ENCODE peak calls at places on chromosomes 12 and 14, in seven cellular contexts. Q is K562; E is HFFc6; Z is GM12865; A is Kasumi-1; H is NCI-H226; Y is stimulated activated naive CD8-positive, alpha-beta T cell treated with anti-CD3 and anti-CD28 coated beads, Interleukin-15, Interleukin-2, amounts not matched to agents 100 U/mL and 50 U/mL, for 24 hours. T is an unnamed sample.
A peak's percentile ranks its signal among the peaks of the same experiment; 100 is the strongest.

GRCh38 chr14:23641915-23642588 is 5.9 kb downstream of the DHRS2 start:
- DNase-seq in Q (no peak), E (no peak), Z (no peak), A (peak; percentile 20), H (no peak), Y (no peak), T (no peak)

GRCh38 chr12:110639336-110640178 is 25.6 kb downstream of the TCTN1 start:
- DNase-seq in Q (peak; percentile 31), E (peak; percentile 59), Z (peak; percentile 29), A (no peak), H (no peak), Y (no peak), T (no peak)

GRCh38 chr12:62866451-62867082 is 68.4 kb downstream of the PPM1H start:
- DNase-seq in Q (peak; percentile 17), E (peak; percentile 88), Z (no peak), A (no peak), H (peak; percentile 100), Y (no peak), T (peak; percentile 78)

GRCh38 chr14:75469606-75470237 is 41.9 kb downstream of the JDP2 start:
- DNase-seq in Q (no peak), E (no peak), Z (no peak), A (no peak), H (no peak), Y (no peak), T (no peak)

GRCh38 chr14:25431211-25432076 is 381.5 kb upstream of the STXBP6 start:
- DNase-seq in Q (peak; percentile 13), E (no peak), Z (no peak), A (peak; percentile 42), H (no peak), Y (no peak), T (peak; percentile 26)

GRCh38 chr14:81385824-81386223 is 14.3 kb downstream of the STON2 start:
- DNase-seq in Q (no peak), E (no peak), Z (no peak), A (no peak), H (no peak), Y (no peak), T (no peak)

GRCh38 chr12:69511469-69511868 is 41.3 kb downstream of the FRS2 start:
- DNase-seq in Q (no peak), E (peak; percentile 20), Z (no peak), A (no peak), H (no peak), Y (no peak), T (no peak)

GRCh38 chr12:115060477-115061168 is 376.6 kb upstream of the TBX3 start:
- DNase-seq in Q (no peak), E (no peak), Z (no peak), A (no peak), H (no peak), Y (no peak), T (no peak)

GRCh38 chr12:124543052-124543590 is 24.3 kb downstream of the NCOR2 start:
- DNase-seq in Q (no peak), E (no peak), Z (peak; percentile 48), A (no peak), H (no peak), Y (no peak), T (no peak)

GRCh38 chr14:69483765-69484443 is 624 bp upstream of the PLEKHD1 start:
- DNase-seq in Q (no peak), E (no peak), Z (no peak), A (no peak), H (no peak), Y (peak; percentile 5), T (no peak)

GRCh38 chr12:22792198-22792597 is 167.2 kb downstream of the ETNK1 start:
- DNase-seq in Q (no peak), E (no peak), Z (no peak), A (no peak), H (no peak), Y (no peak), T (no peak)

GRCh38 chr12:93214523-93215289 is 163.0 kb upstream of the NUDT4 start:
- DNase-seq in Q (no peak), E (no peak), Z (no peak), A (no peak), H (no peak), Y (no peak), T (no peak)

GRCh38 chr12:69555461-69555860 is 29.8 kb upstream of the CCT2 start:
- DNase-seq in Q (no peak), E (peak; percentile 96), Z (no peak), A (no peak), H (peak; percentile 81), Y (no peak), T (no peak)

GRCh38 chr12:67471810-67472209 is 176.7 kb upstream of the DYRK2 start:
- DNase-seq in Q (no peak), E (no peak), Z (no peak), A (no peak), H (peak; percentile 32), Y (no peak), T (no peak)

GRCh38 chr12:41418586-41418985 is 230.5 kb downstream of the PDZRN4 start:
- DNase-seq in Q (no peak), E (no peak), Z (no peak), A (no peak), H (no peak), Y (no peak), T (no peak)